ENCODE peak calls at places on chromosomes 7 and 10, in four cellular contexts. G, Q, L and X are unnamed samples.

GRCh38 chr7:136064627-136065237 is 87.6 kb upstream of the MTPN start:
- DNase-seq in L (no peak), Q (no peak), G (no peak), X (no peak)

GRCh38 chr7:20561908-20562307 is 53.6 kb upstream of the ABCB5 start:
- DNase-seq in G (no peak), Q (no peak), L (no peak), X (no peak)

GRCh38 chr10:71741029-71741428 is 21.5 kb upstream of the C10orf105 start:
- DNase-seq in Q (no peak), G (no peak), L (no peak), X (no peak)

GRCh38 chr10:78784454-78785414 is 284.0 kb upstream of the ZMIZ1 start:
- DNase-seq in Q (no peak), G (no peak), L (no peak), X (no peak)

GRCh38 chr10:79166741-79167140 is 98.0 kb downstream of the ZMIZ1 start:
- DNase-seq in L (no peak), Q (no peak), G (no peak), X (no peak)

GRCh38 chr7:81143856-81144255 is 225.0 kb upstream of the SEMA3C start:
- DNase-seq in L (no peak), G (no peak), Q (no peak), X (no peak)

GRCh38 chr7:28062197-28062988 is 118.2 kb downstream of the JAZF1 start:
- DNase-seq in L (peak), G (peak), Q (no peak), X (peak)

GRCh38 chr7:116598278-116598677 is 73.4 kb downstream of the CAV1 start:
- DNase-seq in L (no peak), Q (no peak), G (no peak), X (no peak)

GRCh38 chr10:124091646-124092269 is 1.6 kb downstream of the CHST15 start:
- DNase-seq in G (no peak), L (peak), Q (peak), X (peak)

GRCh38 chr10:62635127-62635526 is 169.4 kb upstream of the ADO start:
- DNase-seq in Q (no peak), G (no peak), L (no peak), X (no peak)

GRCh38 chr10:20093600-20093999 is 277.4 kb downstream of the PLXDC2 start:
- DNase-seq in Q (no peak), L (no peak), G (no peak), X (no peak)

GRCh38 chr10:78283069-78283682 is 249.5 kb downstream of the RPS24 start:
- DNase-seq in G (no peak), L (no peak), Q (no peak), X (no peak)

GRCh38 chr7:44463169-44463808 is 27.2 kb downstream of the NUDCD3 start:
- DNase-seq in G (no peak), Q (no peak), L (no peak), X (no peak)

GRCh38 chr7:25391295-25391861 is 163.1 kb upstream of the NPVF start:
- DNase-seq in G (peak), L (no peak), Q (no peak), X (no peak)

GRCh38 chr7:40604601-40605438 is 470.0 kb downstream of the SUGCT start:
- DNase-seq in Q (peak), L (peak), G (peak), X (peak)

GRCh38 chr7:84783161-84783803 is 403.6 kb downstream of the SEMA3D start:
- DNase-seq in Q (no peak), G (no peak), L (no peak), X (no peak)

GRCh38 chr10:31064334-31064733 is 32.7 kb upstream of the ZNF438 start:
- DNase-seq in G (no peak), Q (no peak), L (peak), X (no peak)

GRCh38 chr10:49258351-49258683 is 40.7 kb upstream of the C10orf71 start:
- DNase-seq in Q (no peak), G (no peak), L (no peak), X (no peak)

GRCh38 chr10:124409696-124410095 is 9.0 kb downstream of the OAT start:
- DNase-seq in G (no peak), L (no peak), Q (no peak), X (no peak)

GRCh38 chr10:6089334-6090219 is 743 bp downstream of the RBM17 start:
- DNase-seq in Q (no peak), L (no peak), G (no peak), X (peak)

GRCh38 chr10:17025444-17026295 is 103.9 kb downstream of the CUBN start:
- DNase-seq in Q (peak), G (peak), L (peak), X (no peak)

GRCh38 chr7:108805808-108806397 is 236.2 kb downstream of the DNAJB9 start:
- DNase-seq in G (peak), L (no peak), Q (no peak), X (no peak)

GRCh38 chr7:6446977-6447588 is 671 bp downstream of the DAGLB start:
- DNase-seq in G (peak), Q (peak), L (peak), X (peak)

GRCh38 chr7:100545636-100546128 is 6.7 kb downstream of the AGFG2 start:
- DNase-seq in Q (no peak), G (peak), L (peak), X (no peak)

GRCh38 chr10:80186364-80187012 is 18.8 kb downstream of the ANXA11 start:
- DNase-seq in Q (no peak), L (peak), G (no peak), X (no peak)

GRCh38 chr10:34854147-34854601 is 39.1 kb upstream of the PARD3 start:
- DNase-seq in G (no peak), L (peak), Q (no peak), X (no peak)

GRCh38 chr7:132504851-132505250 is 71.4 kb downstream of the PLXNA4 start:
- DNase-seq in L (no peak), G (no peak), Q (no peak), X (no peak)

GRCh38 chr7:100949227-100949930 is at the start of gene MUC3A:
- DNase-seq in Q (no peak), G (no peak), L (no peak), X (peak)

GRCh38 chr10:13902868-13903267 is 316.1 kb downstream of the PRPF18 start:
- DNase-seq in L (no peak), G (no peak), Q (no peak), X (no peak)

GRCh38 chr10:97593423-97593822 is 3.9 kb downstream of the C10orf62 start:
- DNase-seq in Q (no peak), L (no peak), G (no peak), X (no peak)

GRCh38 chr10:121080324-121080807 is 229.2 kb downstream of the WDR11 start:
- DNase-seq in Q (no peak), L (no peak), G (no peak), X (peak)

GRCh38 chr7:120588411-120588810 is 269.5 kb downstream of the TSPAN12 start:
- DNase-seq in G (no peak), Q (no peak), L (no peak), X (no peak)

GRCh38 chr7:98278408-98278807 is 3.1 kb upstream of the BRI3 start:
- DNase-seq in G (no peak), Q (no peak), L (no peak), X (no peak)

DNA sequence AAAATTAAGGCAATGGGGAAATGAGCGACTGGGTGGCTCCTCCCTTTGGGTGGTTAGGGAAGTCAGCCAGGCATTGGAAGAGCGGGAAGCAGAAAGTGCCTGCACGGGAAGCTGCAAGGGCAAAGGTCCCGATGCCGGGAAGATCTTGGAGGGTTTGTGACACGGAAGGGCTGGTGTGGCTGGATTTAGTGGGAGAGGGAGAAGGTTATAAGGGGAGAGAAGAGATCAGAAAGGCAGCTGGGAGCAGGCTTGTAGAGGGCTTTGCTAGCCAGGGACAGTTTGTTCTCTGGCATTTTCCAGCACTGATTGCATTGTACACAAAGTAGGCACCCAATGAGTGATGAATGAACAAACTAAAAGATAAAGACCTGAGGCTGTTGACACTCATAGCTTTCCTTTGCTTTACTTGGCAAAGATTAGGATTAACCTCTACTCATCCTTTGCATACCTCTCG is 67.7 kb downstream of the NAMPT start:
- DNase-seq in L (peak), G (peak), Q (no peak), X (peak)
- H3K4me3 ChIP-seq in L (no peak), G (peak), Q (no peak), X (no peak)

GRCh38 chr10:43166879-43167490 is 28.7 kb downstream of the CSGALNACT2 start:
- DNase-seq in G (no peak), L (no peak), Q (no peak), X (no peak)

GRCh38 chr10:43173120-43173519 is 34.9 kb downstream of the CSGALNACT2 start:
- DNase-seq in G (no peak), L (no peak), Q (no peak), X (no peak)

GRCh38 chr10:43172645-43173044 is 34.4 kb downstream of the CSGALNACT2 start:
- DNase-seq in L (no peak), Q (no peak), G (no peak), X (no peak)

GRCh38 chr10:43166207-43166878 is 28.1 kb downstream of the CSGALNACT2 start:
- DNase-seq in L (no peak), G (no peak), Q (no peak), X (no peak)

GRCh38 chr10:43170491-43170890 is 32.2 kb downstream of the CSGALNACT2 start:
- DNase-seq in G (no peak), Q (no peak), L (no peak), X (no peak)
- TF ChIP-seq CTCF in G (peak), Q (no peak), L (no peak), X (no peak)

GRCh38 chr7:64882341-64883112 is 20.5 kb upstream of the ZNF273 start:
- DNase-seq in L (peak), Q (peak), G (no peak), X (peak)

GRCh38 chr7:64881461-64882287 is 21.4 kb upstream of the ZNF273 start:
- DNase-seq in G (no peak), L (peak), Q (no peak), X (no peak)

GRCh38 chr7:64884085-64884912 is 18.8 kb upstream of the ZNF273 start:
- DNase-seq in Q (no peak), G (no peak), L (peak), X (no peak)

GRCh38 chr7:64884913-64885370 is 18.1 kb upstream of the ZNF273 start:
- DNase-seq in L (peak), G (no peak), Q (no peak), X (no peak)

GRCh38 chr7:64883113-64883905 is 19.8 kb upstream of the ZNF273 start:
- DNase-seq in L (peak), G (no peak), Q (no peak), X (no peak)
- H3K4me3 ChIP-seq in L (peak), G (no peak), Q (peak), X (no peak)

GRCh38 chr10:99233680-99234018 is 2.0 kb downstream of the HPSE2 start:
- DNase-seq in Q (no peak), L (no peak), G (no peak), X (no peak)
- TF ChIP-seq CTCF in Q (no peak), L (no peak), G (no peak), X (no peak)

DNA sequence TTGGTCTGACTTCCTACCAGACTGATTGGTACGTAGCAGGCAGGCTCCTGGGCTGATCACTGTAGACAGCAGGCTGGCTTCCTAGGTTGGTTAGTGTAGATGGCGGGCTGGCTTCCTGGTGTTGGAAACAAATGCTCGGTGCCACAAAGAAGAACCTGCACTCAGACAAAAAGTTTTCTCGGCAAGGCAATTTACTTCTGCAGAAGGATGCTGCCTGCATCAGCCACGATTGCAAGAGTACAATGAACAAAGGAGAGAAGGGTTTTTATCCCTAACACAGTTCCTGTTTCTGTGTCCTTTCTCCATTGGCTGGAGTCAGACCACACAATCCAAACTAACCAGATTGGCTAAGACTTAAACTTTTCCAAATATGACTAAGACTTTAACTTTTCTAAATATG is 123.6 kb upstream of the PPP2R2D start:
- DNase-seq in G (no peak), L (no peak), Q (no peak), X (no peak)
- H3K4me3 ChIP-seq in G (no peak), L (no peak), Q (no peak), X (no peak)

DNA sequence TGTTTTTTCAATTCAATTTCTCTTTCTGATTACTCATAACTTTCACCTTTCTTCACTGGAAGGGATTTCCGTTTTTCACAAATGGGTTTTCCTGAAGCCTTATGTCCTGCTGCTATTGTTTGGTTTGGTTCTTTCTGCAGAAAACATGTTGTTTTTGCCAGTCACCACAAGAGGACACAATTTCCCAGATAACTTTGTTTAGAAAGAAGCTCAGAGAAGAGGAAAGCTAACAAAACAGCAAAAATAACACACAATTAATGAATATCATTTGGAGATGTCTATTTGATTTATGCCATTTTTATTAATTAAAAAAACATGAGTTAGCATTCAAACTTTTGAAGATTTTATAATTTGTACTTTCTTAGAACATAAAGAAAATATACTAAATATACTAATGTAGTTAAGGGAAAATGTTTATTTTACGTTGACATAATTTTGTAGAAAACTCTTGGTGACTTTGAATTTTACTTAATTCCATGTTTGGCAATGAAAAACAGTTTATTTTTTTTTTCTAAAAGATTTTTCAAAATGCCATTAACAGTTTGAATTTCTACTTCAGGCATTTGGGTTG is 4.7 kb upstream of the TWIST1 start:
- DNase-seq in G (peak), Q (no peak), L (no peak), X (no peak)
- TF ChIP-seq CTCF in G (peak), Q (peak), L (no peak), X (no peak)